ENCODE peak calls at places on chromosomes 16 and 17, in five cellular contexts. One of them, this sample, is unnamed.

GRCh38 chr17:44914148-44914547 is 1.2 kb downstream of the GFAP start:
- DNase-seq in activated CD8-positive, alpha-beta memory T cell treated with anti-CD3 and anti-CD28 coated beads, Interleukin-2, amount 50 U/mL, for 48 hours: no peak
- DNase-seq in EL: no peak
- DNase-seq in stimulated activated CD4-positive, alpha-beta T cell treated with anti-CD3 and anti-CD28 coated beads, Interleukin-2, amount 100 ng/mL, for 24 hours: no peak
- DNase-seq in NCI-H2029 treated with DMSO at 0.1 percent for 48 hours: no peak
- DNase-seq in this sample: no peak

GRCh38 chr16:74232831-74233465 is 63.7 kb upstream of the PSMD7 start:
- DNase-seq in activated CD8-positive, alpha-beta memory T cell treated with anti-CD3 and anti-CD28 coated beads, Interleukin-2, amount 50 U/mL, for 48 hours: no peak
- DNase-seq in EL: no peak
- DNase-seq in stimulated activated CD4-positive, alpha-beta T cell treated with anti-CD3 and anti-CD28 coated beads, Interleukin-2, amount 100 ng/mL, for 24 hours: no peak
- DNase-seq in NCI-H2029 treated with DMSO at 0.1 percent for 48 hours: no peak
- DNase-seq in this sample: no peak

GRCh38 chr17:40303009-40303657 is 5.8 kb upstream of the RARA start:
- DNase-seq in activated CD8-positive, alpha-beta memory T cell treated with anti-CD3 and anti-CD28 coated beads, Interleukin-2, amount 50 U/mL, for 48 hours: no peak
- DNase-seq in EL: peak; percentile 69
- DNase-seq in stimulated activated CD4-positive, alpha-beta T cell treated with anti-CD3 and anti-CD28 coated beads, Interleukin-2, amount 100 ng/mL, for 24 hours: no peak
- DNase-seq in NCI-H2029 treated with DMSO at 0.1 percent for 48 hours: peak; percentile 81
- DNase-seq in this sample: no peak

GRCh38 chr17:74810699-74811485 is 34.7 kb upstream of the NAT9 start:
- DNase-seq in activated CD8-positive, alpha-beta memory T cell treated with anti-CD3 and anti-CD28 coated beads, Interleukin-2, amount 50 U/mL, for 48 hours: no peak
- DNase-seq in EL: no peak
- DNase-seq in stimulated activated CD4-positive, alpha-beta T cell treated with anti-CD3 and anti-CD28 coated beads, Interleukin-2, amount 100 ng/mL, for 24 hours: no peak
- DNase-seq in NCI-H2029 treated with DMSO at 0.1 percent for 48 hours: no peak
- DNase-seq in this sample: no peak

GRCh38 chr17:17109231-17109630 is 67.0 kb downstream of the MPRIP start:
- DNase-seq in activated CD8-positive, alpha-beta memory T cell treated with anti-CD3 and anti-CD28 coated beads, Interleukin-2, amount 50 U/mL, for 48 hours: no peak
- DNase-seq in EL: no peak
- DNase-seq in stimulated activated CD4-positive, alpha-beta T cell treated with anti-CD3 and anti-CD28 coated beads, Interleukin-2, amount 100 ng/mL, for 24 hours: no peak
- DNase-seq in NCI-H2029 treated with DMSO at 0.1 percent for 48 hours: peak; percentile 19
- DNase-seq in this sample: no peak

GRCh38 chr17:1298616-1299015 is 19.2 kb downstream of the TRARG1 start:
- DNase-seq in activated CD8-positive, alpha-beta memory T cell treated with anti-CD3 and anti-CD28 coated beads, Interleukin-2, amount 50 U/mL, for 48 hours: peak; percentile 71
- DNase-seq in EL: no peak
- DNase-seq in stimulated activated CD4-positive, alpha-beta T cell treated with anti-CD3 and anti-CD28 coated beads, Interleukin-2, amount 100 ng/mL, for 24 hours: peak; percentile 56
- DNase-seq in NCI-H2029 treated with DMSO at 0.1 percent for 48 hours: no peak
- DNase-seq in this sample: no peak

GRCh38 chr17:64003526-64004121 is 5.5 kb downstream of the PRR29 start:
- DNase-seq in activated CD8-positive, alpha-beta memory T cell treated with anti-CD3 and anti-CD28 coated beads, Interleukin-2, amount 50 U/mL, for 48 hours: peak; percentile 46
- DNase-seq in EL: no peak
- DNase-seq in stimulated activated CD4-positive, alpha-beta T cell treated with anti-CD3 and anti-CD28 coated beads, Interleukin-2, amount 100 ng/mL, for 24 hours: no peak
- DNase-seq in NCI-H2029 treated with DMSO at 0.1 percent for 48 hours: no peak
- DNase-seq in this sample: no peak

GRCh38 chr16:31131416-31131815 is 4.1 kb downstream of the PRSS8 start:
- DNase-seq in activated CD8-positive, alpha-beta memory T cell treated with anti-CD3 and anti-CD28 coated beads, Interleukin-2, amount 50 U/mL, for 48 hours: no peak
- DNase-seq in EL: no peak
- DNase-seq in stimulated activated CD4-positive, alpha-beta T cell treated with anti-CD3 and anti-CD28 coated beads, Interleukin-2, amount 100 ng/mL, for 24 hours: no peak
- DNase-seq in NCI-H2029 treated with DMSO at 0.1 percent for 48 hours: no peak
- DNase-seq in this sample: no peak

GRCh38 chr16:11536104-11536866 is 50.4 kb downstream of the LITAF start:
- DNase-seq in activated CD8-positive, alpha-beta memory T cell treated with anti-CD3 and anti-CD28 coated beads, Interleukin-2, amount 50 U/mL, for 48 hours: no peak
- DNase-seq in EL: no peak
- DNase-seq in stimulated activated CD4-positive, alpha-beta T cell treated with anti-CD3 and anti-CD28 coated beads, Interleukin-2, amount 100 ng/mL, for 24 hours: no peak
- DNase-seq in NCI-H2029 treated with DMSO at 0.1 percent for 48 hours: no peak
- DNase-seq in this sample: no peak

GRCh38 chr17:71398706-71399620 is 721.9 kb upstream of the SOX9 start:
- DNase-seq in activated CD8-positive, alpha-beta memory T cell treated with anti-CD3 and anti-CD28 coated beads, Interleukin-2, amount 50 U/mL, for 48 hours: no peak
- DNase-seq in EL: no peak
- DNase-seq in stimulated activated CD4-positive, alpha-beta T cell treated with anti-CD3 and anti-CD28 coated beads, Interleukin-2, amount 100 ng/mL, for 24 hours: no peak
- DNase-seq in NCI-H2029 treated with DMSO at 0.1 percent for 48 hours: no peak
- DNase-seq in this sample: no peak

GRCh38 chr16:24850289-24850931 is 4.6 kb downstream of the SLC5A11 start:
- DNase-seq in activated CD8-positive, alpha-beta memory T cell treated with anti-CD3 and anti-CD28 coated beads, Interleukin-2, amount 50 U/mL, for 48 hours: no peak
- DNase-seq in EL: peak; percentile 54
- DNase-seq in stimulated activated CD4-positive, alpha-beta T cell treated with anti-CD3 and anti-CD28 coated beads, Interleukin-2, amount 100 ng/mL, for 24 hours: no peak
- DNase-seq in NCI-H2029 treated with DMSO at 0.1 percent for 48 hours: no peak
- DNase-seq in this sample: no peak

GRCh38 chr17:31072186-31072585 is 22.6 kb upstream of the NF1 start:
- DNase-seq in activated CD8-positive, alpha-beta memory T cell treated with anti-CD3 and anti-CD28 coated beads, Interleukin-2, amount 50 U/mL, for 48 hours: no peak
- DNase-seq in EL: peak; percentile 67
- DNase-seq in stimulated activated CD4-positive, alpha-beta T cell treated with anti-CD3 and anti-CD28 coated beads, Interleukin-2, amount 100 ng/mL, for 24 hours: no peak
- DNase-seq in NCI-H2029 treated with DMSO at 0.1 percent for 48 hours: no peak
- DNase-seq in this sample: no peak

GRCh38 chr16:50816901-50817555 is 75.1 kb downstream of the CYLD start:
- DNase-seq in activated CD8-positive, alpha-beta memory T cell treated with anti-CD3 and anti-CD28 coated beads, Interleukin-2, amount 50 U/mL, for 48 hours: no peak
- DNase-seq in EL: no peak
- DNase-seq in stimulated activated CD4-positive, alpha-beta T cell treated with anti-CD3 and anti-CD28 coated beads, Interleukin-2, amount 100 ng/mL, for 24 hours: no peak
- DNase-seq in NCI-H2029 treated with DMSO at 0.1 percent for 48 hours: no peak
- DNase-seq in this sample: no peak

GRCh38 chr17:63445571-63446217 is 412 bp downstream of the CYB561 start:
- DNase-seq in activated CD8-positive, alpha-beta memory T cell treated with anti-CD3 and anti-CD28 coated beads, Interleukin-2, amount 50 U/mL, for 48 hours: no peak
- DNase-seq in EL: peak; percentile 57
- DNase-seq in stimulated activated CD4-positive, alpha-beta T cell treated with anti-CD3 and anti-CD28 coated beads, Interleukin-2, amount 100 ng/mL, for 24 hours: peak; percentile 35
- DNase-seq in NCI-H2029 treated with DMSO at 0.1 percent for 48 hours: peak; percentile 26
- DNase-seq in this sample: peak; percentile 60

GRCh38 chr17:6047966-6048365 is 22.2 kb upstream of the WSCD1 start:
- DNase-seq in activated CD8-positive, alpha-beta memory T cell treated with anti-CD3 and anti-CD28 coated beads, Interleukin-2, amount 50 U/mL, for 48 hours: no peak
- DNase-seq in EL: no peak
- DNase-seq in stimulated activated CD4-positive, alpha-beta T cell treated with anti-CD3 and anti-CD28 coated beads, Interleukin-2, amount 100 ng/mL, for 24 hours: no peak
- DNase-seq in NCI-H2029 treated with DMSO at 0.1 percent for 48 hours: no peak
- DNase-seq in this sample: no peak

GRCh38 chr17:43634681-43635125 is 27.0 kb downstream of the MEOX1 start:
- DNase-seq in activated CD8-positive, alpha-beta memory T cell treated with anti-CD3 and anti-CD28 coated beads, Interleukin-2, amount 50 U/mL, for 48 hours: no peak
- DNase-seq in EL: no peak
- DNase-seq in stimulated activated CD4-positive, alpha-beta T cell treated with anti-CD3 and anti-CD28 coated beads, Interleukin-2, amount 100 ng/mL, for 24 hours: no peak
- DNase-seq in NCI-H2029 treated with DMSO at 0.1 percent for 48 hours: no peak
- DNase-seq in this sample: no peak

GRCh38 chr17:58300336-58300735 is 19.6 kb upstream of the MPO start:
- DNase-seq in activated CD8-positive, alpha-beta memory T cell treated with anti-CD3 and anti-CD28 coated beads, Interleukin-2, amount 50 U/mL, for 48 hours: peak; percentile 32
- DNase-seq in EL: no peak
- DNase-seq in stimulated activated CD4-positive, alpha-beta T cell treated with anti-CD3 and anti-CD28 coated beads, Interleukin-2, amount 100 ng/mL, for 24 hours: no peak
- DNase-seq in NCI-H2029 treated with DMSO at 0.1 percent for 48 hours: no peak
- DNase-seq in this sample: no peak

GRCh38 chr17:41731836-41732235 is 2.6 kb downstream of the HAP1 start:
- DNase-seq in activated CD8-positive, alpha-beta memory T cell treated with anti-CD3 and anti-CD28 coated beads, Interleukin-2, amount 50 U/mL, for 48 hours: no peak
- DNase-seq in EL: no peak
- DNase-seq in stimulated activated CD4-positive, alpha-beta T cell treated with anti-CD3 and anti-CD28 coated beads, Interleukin-2, amount 100 ng/mL, for 24 hours: no peak
- DNase-seq in NCI-H2029 treated with DMSO at 0.1 percent for 48 hours: no peak
- DNase-seq in this sample: no peak

GRCh38 chr16:67661101-67661661 is 421 bp downstream of the PARD6A start:
- DNase-seq in activated CD8-positive, alpha-beta memory T cell treated with anti-CD3 and anti-CD28 coated beads, Interleukin-2, amount 50 U/mL, for 48 hours: no peak
- DNase-seq in EL: peak; percentile 41
- DNase-seq in stimulated activated CD4-positive, alpha-beta T cell treated with anti-CD3 and anti-CD28 coated beads, Interleukin-2, amount 100 ng/mL, for 24 hours: peak; percentile 39
- DNase-seq in NCI-H2029 treated with DMSO at 0.1 percent for 48 hours: no peak
- DNase-seq in this sample: no peak

GRCh38 chr17:67449885-67450755 is 73.0 kb downstream of the PITPNC1 start:
- DNase-seq in activated CD8-positive, alpha-beta memory T cell treated with anti-CD3 and anti-CD28 coated beads, Interleukin-2, amount 50 U/mL, for 48 hours: peak; percentile 48
- DNase-seq in EL: no peak
- DNase-seq in stimulated activated CD4-positive, alpha-beta T cell treated with anti-CD3 and anti-CD28 coated beads, Interleukin-2, amount 100 ng/mL, for 24 hours: no peak
- DNase-seq in NCI-H2029 treated with DMSO at 0.1 percent for 48 hours: no peak
- DNase-seq in this sample: no peak

GRCh38 chr17:44258811-44259351 is 9.1 kb downstream of the SLC4A1 start:
- DNase-seq in activated CD8-positive, alpha-beta memory T cell treated with anti-CD3 and anti-CD28 coated beads, Interleukin-2, amount 50 U/mL, for 48 hours: no peak
- DNase-seq in EL: no peak
- DNase-seq in stimulated activated CD4-positive, alpha-beta T cell treated with anti-CD3 and anti-CD28 coated beads, Interleukin-2, amount 100 ng/mL, for 24 hours: no peak
- DNase-seq in NCI-H2029 treated with DMSO at 0.1 percent for 48 hours: no peak
- DNase-seq in this sample: no peak

GRCh38 chr17:22268912-22269220 is 576.5 kb downstream of the KCNJ18 start:
- DNase-seq in activated CD8-positive, alpha-beta memory T cell treated with anti-CD3 and anti-CD28 coated beads, Interleukin-2, amount 50 U/mL, for 48 hours: no peak
- DNase-seq in EL: no peak
- DNase-seq in stimulated activated CD4-positive, alpha-beta T cell treated with anti-CD3 and anti-CD28 coated beads, Interleukin-2, amount 100 ng/mL, for 24 hours: no peak
- DNase-seq in NCI-H2029 treated with DMSO at 0.1 percent for 48 hours: no peak
- DNase-seq in this sample: no peak

GRCh38 chr17:62666061-62666800 is 38.8 kb downstream of the MRC2 start:
- DNase-seq in activated CD8-positive, alpha-beta memory T cell treated with anti-CD3 and anti-CD28 coated beads, Interleukin-2, amount 50 U/mL, for 48 hours: no peak
- DNase-seq in EL: no peak
- DNase-seq in stimulated activated CD4-positive, alpha-beta T cell treated with anti-CD3 and anti-CD28 coated beads, Interleukin-2, amount 100 ng/mL, for 24 hours: no peak
- DNase-seq in NCI-H2029 treated with DMSO at 0.1 percent for 48 hours: no peak
- DNase-seq in this sample: no peak

GRCh38 chr16:27242868-27243590 is 25.5 kb downstream of the NSMCE1 start:
- DNase-seq in activated CD8-positive, alpha-beta memory T cell treated with anti-CD3 and anti-CD28 coated beads, Interleukin-2, amount 50 U/mL, for 48 hours: peak; percentile 57
- DNase-seq in EL: peak; percentile 88
- DNase-seq in stimulated activated CD4-positive, alpha-beta T cell treated with anti-CD3 and anti-CD28 coated beads, Interleukin-2, amount 100 ng/mL, for 24 hours: no peak
- DNase-seq in NCI-H2029 treated with DMSO at 0.1 percent for 48 hours: no peak
- DNase-seq in this sample: no peak

GRCh38 chr17:79547586-79547985 is 63.3 kb downstream of the RBFOX3 start:
- DNase-seq in activated CD8-positive, alpha-beta memory T cell treated with anti-CD3 and anti-CD28 coated beads, Interleukin-2, amount 50 U/mL, for 48 hours: no peak
- DNase-seq in EL: no peak
- DNase-seq in stimulated activated CD4-positive, alpha-beta T cell treated with anti-CD3 and anti-CD28 coated beads, Interleukin-2, amount 100 ng/mL, for 24 hours: no peak
- DNase-seq in NCI-H2029 treated with DMSO at 0.1 percent for 48 hours: no peak
- DNase-seq in this sample: no peak

GRCh38 chr16:23504076-23504452 is 6.2 kb downstream of the GGA2 start:
- DNase-seq in activated CD8-positive, alpha-beta memory T cell treated with anti-CD3 and anti-CD28 coated beads, Interleukin-2, amount 50 U/mL, for 48 hours: no peak
- DNase-seq in EL: peak; percentile 21
- DNase-seq in stimulated activated CD4-positive, alpha-beta T cell treated with anti-CD3 and anti-CD28 coated beads, Interleukin-2, amount 100 ng/mL, for 24 hours: no peak
- DNase-seq in NCI-H2029 treated with DMSO at 0.1 percent for 48 hours: no peak
- DNase-seq in this sample: no peak

GRCh38 chr16:85204242-85205010 is 92.2 kb upstream of the CIBAR2 start:
- DNase-seq in activated CD8-positive, alpha-beta memory T cell treated with anti-CD3 and anti-CD28 coated beads, Interleukin-2, amount 50 U/mL, for 48 hours: no peak
- DNase-seq in EL: peak; percentile 73
- DNase-seq in stimulated activated CD4-positive, alpha-beta T cell treated with anti-CD3 and anti-CD28 coated beads, Interleukin-2, amount 100 ng/mL, for 24 hours: no peak
- DNase-seq in NCI-H2029 treated with DMSO at 0.1 percent for 48 hours: no peak
- DNase-seq in this sample: no peak

GRCh38 chr16:8764486-8765250 is 32.8 kb downstream of the TMEM186 start:
- DNase-seq in activated CD8-positive, alpha-beta memory T cell treated with anti-CD3 and anti-CD28 coated beads, Interleukin-2, amount 50 U/mL, for 48 hours: no peak
- DNase-seq in EL: no peak
- DNase-seq in stimulated activated CD4-positive, alpha-beta T cell treated with anti-CD3 and anti-CD28 coated beads, Interleukin-2, amount 100 ng/mL, for 24 hours: no peak
- DNase-seq in NCI-H2029 treated with DMSO at 0.1 percent for 48 hours: no peak
- DNase-seq in this sample: no peak

GRCh38 chr17:31629696-31630470 is 229.2 kb downstream of the COPRS start:
- DNase-seq in activated CD8-positive, alpha-beta memory T cell treated with anti-CD3 and anti-CD28 coated beads, Interleukin-2, amount 50 U/mL, for 48 hours: peak; percentile 15
- DNase-seq in EL: peak; percentile 86
- DNase-seq in stimulated activated CD4-positive, alpha-beta T cell treated with anti-CD3 and anti-CD28 coated beads, Interleukin-2, amount 100 ng/mL, for 24 hours: no peak
- DNase-seq in NCI-H2029 treated with DMSO at 0.1 percent for 48 hours: no peak
- DNase-seq in this sample: no peak

GRCh38 chr16:50310308-50311133 is 44.2 kb downstream of the ADCY7 start:
- DNase-seq in activated CD8-positive, alpha-beta memory T cell treated with anti-CD3 and anti-CD28 coated beads, Interleukin-2, amount 50 U/mL, for 48 hours: peak; percentile 53
- DNase-seq in EL: no peak
- DNase-seq in stimulated activated CD4-positive, alpha-beta T cell treated with anti-CD3 and anti-CD28 coated beads, Interleukin-2, amount 100 ng/mL, for 24 hours: no peak
- DNase-seq in NCI-H2029 treated with DMSO at 0.1 percent for 48 hours: no peak
- DNase-seq in this sample: no peak

GRCh38 chr17:28147026-28147425 is 104.5 kb downstream of the NLK start:
- DNase-seq in activated CD8-positive, alpha-beta memory T cell treated with anti-CD3 and anti-CD28 coated beads, Interleukin-2, amount 50 U/mL, for 48 hours: no peak
- DNase-seq in EL: no peak
- DNase-seq in stimulated activated CD4-positive, alpha-beta T cell treated with anti-CD3 and anti-CD28 coated beads, Interleukin-2, amount 100 ng/mL, for 24 hours: no peak
- DNase-seq in NCI-H2029 treated with DMSO at 0.1 percent for 48 hours: no peak
- DNase-seq in this sample: no peak

GRCh38 chr16:11105038-11105903 is 150.7 kb downstream of the SOCS1 start:
- DNase-seq in activated CD8-positive, alpha-beta memory T cell treated with anti-CD3 and anti-CD28 coated beads, Interleukin-2, amount 50 U/mL, for 48 hours: no peak
- DNase-seq in EL: peak; percentile 96
- DNase-seq in stimulated activated CD4-positive, alpha-beta T cell treated with anti-CD3 and anti-CD28 coated beads, Interleukin-2, amount 100 ng/mL, for 24 hours: peak; percentile 51
- DNase-seq in NCI-H2029 treated with DMSO at 0.1 percent for 48 hours: peak; percentile 71
- DNase-seq in this sample: peak; percentile 53

This sample was measured in stimulated activated naive B cell treated with anti-CD40 and anti-IgM and Interleukin-4, amounts not matched to agents 10 μg/mL and 1 μg/mL and 100 μg/mL, for 72 hours.